ENCODE peak calls at places on chromosomes 4 and X, in seven cellular contexts. O, V, L, J, Q, C and N are unnamed samples.

GRCh38 chr4:3529363-3529762 is 2.9 kb downstream of the LRPAP1 start:
- DNase-seq in O (no peak), V (no peak), L (no peak), J (no peak), Q (no peak), C (no peak), N (no peak)

GRCh38 chr4:113278324-113278934 is 229.0 kb downstream of the ANK2 start:
- DNase-seq in O (peak; percentile 23), V (peak; percentile 71), L (peak; percentile 76), J (peak; percentile 31), Q (peak; percentile 62), C (peak; percentile 54), N (peak; percentile 73)

GRCh38 chr4:82500106-82500738 is 61.6 kb downstream of the TMEM150C start:
- DNase-seq in O (no peak), V (no peak), L (no peak), J (no peak), Q (no peak), C (no peak), N (no peak)

GRCh38 chr4:143728171-143728570 is 27.7 kb upstream of the FREM3 start:
- DNase-seq in O (no peak), V (no peak), L (no peak), J (no peak), Q (no peak), C (no peak), N (no peak)

GRCh38 chrX:119736206-119736764 is 22.1 kb upstream of the SOWAHD start:
- DNase-seq in O (no peak), V (peak; percentile 56), L (no peak), J (no peak), Q (no peak), C (no peak), N (no peak)

GRCh38 chr4:11182031-11182430 is 246.7 kb downstream of the HS3ST1 start:
- DNase-seq in O (no peak), V (no peak), L (no peak), J (no peak), Q (no peak), C (no peak), N (no peak)

GRCh38 chr4:7402526-7402925 is 32.2 kb downstream of the PSAPL1 start:
- DNase-seq in O (no peak), V (no peak), L (peak; percentile 37), J (no peak), Q (no peak), C (no peak), N (no peak)

GRCh38 chr4:124288706-124289486 is 423.6 kb downstream of the ANKRD50 start:
- DNase-seq in O (no peak), V (no peak), L (no peak), J (no peak), Q (no peak), C (no peak), N (no peak)

GRCh38 chrX:110851780-110852179 is 56.2 kb upstream of the CHRDL1 start:
- DNase-seq in O (no peak), V (no peak), L (no peak), J (no peak), Q (no peak), C (no peak), N (no peak)

GRCh38 chr4:149280886-149281285 is 534.8 kb downstream of the IQCM start:
- DNase-seq in O (no peak), V (no peak), L (no peak), J (no peak), Q (no peak), C (no peak), N (no peak)

GRCh38 chrX:134764202-134764785 is 106.0 kb upstream of the PLAC1 start:
- DNase-seq in O (no peak), V (peak; percentile 64), L (peak; percentile 57), J (no peak), Q (peak; percentile 66), C (peak; percentile 71), N (peak; percentile 71)

GRCh38 chrX:139967300-139967699 is 2.0 kb upstream of the CXorf66 start:
- DNase-seq in O (no peak), V (peak; percentile 9), L (no peak), J (no peak), Q (peak; percentile 15), C (peak; percentile 21), N (no peak)

GRCh38 chr4:114271031-114271430 is 291.6 kb upstream of the ARSJ start:
- DNase-seq in O (no peak), V (no peak), L (no peak), J (no peak), Q (no peak), C (no peak), N (no peak)

DNA sequence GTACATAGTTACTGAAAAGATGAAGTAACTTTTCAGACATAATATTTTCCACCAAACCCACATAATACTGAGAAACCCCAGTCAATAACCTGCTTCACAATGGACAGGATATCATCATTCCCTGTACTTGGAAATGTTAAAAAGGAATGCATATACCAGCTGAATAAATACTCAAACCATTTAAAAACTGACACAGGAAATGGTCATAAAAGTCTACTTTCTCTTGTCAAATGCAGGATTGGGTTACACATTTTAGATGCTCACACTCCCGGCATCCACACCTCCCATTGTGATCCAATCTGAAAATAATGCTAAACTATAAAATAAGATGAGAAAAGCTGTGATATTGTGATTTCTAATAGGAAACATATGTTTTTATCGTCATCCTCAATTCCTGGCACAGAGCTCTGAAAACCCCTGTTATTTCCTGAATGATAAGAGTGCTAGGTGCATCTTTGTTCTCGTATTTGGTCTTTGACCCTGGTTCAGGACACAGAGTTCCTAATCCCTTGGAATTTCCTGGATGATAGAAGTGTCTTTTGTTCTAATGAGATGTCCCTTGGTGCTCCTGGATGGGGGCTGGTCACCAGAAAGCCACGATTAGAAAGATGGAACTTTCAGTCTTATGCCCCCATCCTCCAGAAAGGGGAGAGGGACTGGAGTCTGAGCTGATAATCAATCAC is 821.3 kb downstream of the TRIML1 start:
- DNase-seq in O (no peak), V (no peak), L (no peak), J (no peak), Q (no peak), C (no peak), N (no peak)
- TF ChIP-seq JUND in O (no peak), V (no peak), L (no peak), J (no peak), Q (no peak), C (no peak), N (no peak)

GRCh38 chr4:118742050-118742449 is 56.9 kb downstream of the METTL14 start:
- DNase-seq in O (no peak), V (no peak), L (no peak), J (no peak), Q (no peak), C (no peak), N (no peak)

GRCh38 chr4:118746251-118746919 is 61.2 kb downstream of the METTL14 start:
- DNase-seq in O (no peak), V (no peak), L (no peak), J (no peak), Q (no peak), C (no peak), N (peak; percentile 50)

GRCh38 chr4:118745357-118745756 is 60.2 kb downstream of the METTL14 start:
- DNase-seq in O (no peak), V (no peak), L (no peak), J (no peak), Q (no peak), C (no peak), N (no peak)

GRCh38 chr4:118741456-118741855 is 56.3 kb downstream of the METTL14 start:
- DNase-seq in O (no peak), V (no peak), L (no peak), J (no peak), Q (no peak), C (no peak), N (no peak)

GRCh38 chr4:118743867-118744266 is 58.7 kb downstream of the METTL14 start:
- DNase-seq in O (no peak), V (no peak), L (no peak), J (no peak), Q (no peak), C (no peak), N (no peak)
- TF ChIP-seq JUND in O (no peak), V (no peak), L (no peak), J (no peak), Q (no peak), C (no peak), N (no peak)

GRCh38 chrX:11434607-11435006 is 141.4 kb downstream of the AMELX start:
- DNase-seq in O (no peak), V (no peak), L (no peak), J (no peak), Q (no peak), C (no peak), N (no peak)

GRCh38 chrX:11435568-11435967 is 142.4 kb downstream of the AMELX start:
- DNase-seq in O (no peak), V (no peak), L (no peak), J (no peak), Q (no peak), C (no peak), N (no peak)

GRCh38 chrX:11438767-11439166 is 145.6 kb downstream of the AMELX start:
- DNase-seq in O (no peak), V (no peak), L (no peak), J (no peak), Q (no peak), C (no peak), N (no peak)

GRCh38 chrX:11438380-11438723 is 145.1 kb downstream of the AMELX start:
- DNase-seq in O (no peak), V (no peak), L (no peak), J (no peak), Q (no peak), C (no peak), N (no peak)

GRCh38 chrX:11437642-11438379 is 144.6 kb downstream of the AMELX start:
- DNase-seq in O (no peak), V (peak; percentile 19), L (no peak), J (no peak), Q (no peak), C (peak; percentile 30), N (no peak)
- TF ChIP-seq JUND in O (no peak), V (no peak), L (no peak), J (no peak), Q (no peak), C (no peak), N (no peak)

GRCh38 chr4:23903859-23904438 is 14.1 kb upstream of the PPARGC1A start:
- DNase-seq in O (no peak), V (no peak), L (no peak), J (no peak), Q (no peak), C (no peak), N (no peak)

GRCh38 chr4:23904639-23905061 is 14.8 kb upstream of the PPARGC1A start:
- DNase-seq in O (no peak), V (no peak), L (no peak), J (no peak), Q (no peak), C (no peak), N (no peak)

GRCh38 chr4:23909671-23910070 is 19.8 kb upstream of the PPARGC1A start:
- DNase-seq in O (no peak), V (no peak), L (no peak), J (no peak), Q (no peak), C (no peak), N (no peak)

GRCh38 chr4:23902203-23902602 is 12.4 kb upstream of the PPARGC1A start:
- DNase-seq in O (no peak), V (no peak), L (no peak), J (no peak), Q (no peak), C (no peak), N (no peak)

DNA sequence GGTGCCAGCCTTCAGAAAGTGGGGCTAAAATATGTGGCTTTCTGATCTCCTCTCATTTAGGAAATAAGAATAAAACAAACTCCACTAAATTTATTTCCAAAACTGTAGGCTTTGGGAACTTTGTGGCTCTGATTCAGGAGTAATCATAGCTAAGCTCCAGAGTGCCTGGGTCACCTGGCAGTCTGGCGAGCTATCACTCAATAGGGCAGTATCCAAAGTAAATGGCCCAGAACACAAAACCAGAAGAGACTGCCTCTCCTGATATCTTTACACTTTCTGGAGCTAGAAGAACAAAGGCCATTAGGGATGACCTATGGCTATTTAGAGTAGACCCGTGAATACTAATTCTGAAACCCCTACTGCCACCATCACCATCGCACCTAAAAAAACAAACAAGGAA is 17.0 kb upstream of the PPARGC1A start:
- DNase-seq in O (no peak), V (no peak), L (no peak), J (no peak), Q (no peak), C (no peak), N (no peak)
- TF ChIP-seq JUND in O (no peak), V (no peak), L (no peak), J (no peak), Q (no peak), C (no peak), N (no peak)